ENCODE peak calls at places on chromosome 14, in seven cellular contexts. C is A549; X is K562; Y is CD8-positive, alpha-beta T cell; Z is mesenchymal stem cell; R is spleen; E is H1. L is an unnamed sample. For H3K4me1, the result is how much of the 10 kb centered on the place peaks cover.

GRCh38 chr14:105854600-105855245 is 328.3 kb downstream of the TMEM121 start:
- DNase-seq in R (peak), E (no peak), Z (no peak), C (no peak), X (no peak), Y (no peak), L (no peak)

GRCh38 chr14:32330356-32331226 is 1.5 kb downstream of the AKAP6 start:
- DNase-seq in Z (peak), X (peak), R (no peak), C (no peak), Y (no peak), E (no peak), L (no peak)

GRCh38 chr14:31926123-31926522 is 151.0 kb upstream of the ARHGAP5 start:
- DNase-seq in E (no peak), Y (no peak), R (no peak), C (peak), X (peak), Z (peak), L (peak)

GRCh38 chr14:105023791-105024480 is 3.1 kb upstream of the CDCA4 start:
- DNase-seq in Y (no peak), X (no peak), R (no peak), Z (peak), C (peak), E (no peak), L (peak)

GRCh38 chr14:71773900-71774481 is 158.2 kb upstream of the RGS6 start:
- DNase-seq in X (no peak), R (no peak), Y (no peak), E (no peak), C (no peak), Z (no peak), L (no peak)

GRCh38 chr14:90649096-90649495 is 167.1 kb downstream of the TTC7B start:
- DNase-seq in C (no peak), Z (no peak), R (no peak), E (no peak), X (no peak), Y (no peak), L (no peak)

GRCh38 chr14:100199240-100199860 is 39.6 kb upstream of the YY1 start:
- DNase-seq in Y (no peak), C (no peak), R (no peak), X (no peak), Z (no peak), E (no peak), L (no peak)

GRCh38 chr14:61911534-61911933 is 149.3 kb downstream of the SNAPC1 start:
- DNase-seq in Y (no peak), E (no peak), R (peak), X (no peak), Z (no peak), C (no peak), L (no peak)

GRCh38 chr14:75340921-75341320 is 62.3 kb downstream of the FOS start:
- DNase-seq in R (peak), C (no peak), X (no peak), E (no peak), Y (no peak), Z (peak), L (no peak)

GRCh38 chr14:22849212-22849819 is 12.9 kb downstream of the MMP14 start:
- DNase-seq in R (no peak), C (no peak), X (no peak), Y (no peak), E (no peak), Z (peak), L (no peak)

GRCh38 chr14:22545842-22546721 is 42.9 kb downstream of the DAD1 start:
- DNase-seq in Z (peak), C (no peak), Y (no peak), E (no peak), X (no peak), R (no peak), L (no peak)

GRCh38 chr14:100374891-100375272 is 51.7 kb downstream of the SLC25A47 start:
- DNase-seq in E (no peak), R (no peak), C (no peak), X (peak), Y (no peak), Z (no peak), L (no peak)

GRCh38 chr14:60328588-60328987 is 79.6 kb downstream of the PPM1A start:
- DNase-seq in E (no peak), C (no peak), R (no peak), X (no peak), Y (no peak), Z (no peak), L (no peak)

GRCh38 chr14:92647499-92648279 is 100.7 kb downstream of the LGMN start:
- DNase-seq in C (no peak), Z (peak), Y (no peak), X (no peak), R (peak), E (no peak), L (no peak)

GRCh38 chr14:61578745-61579144 is 116.6 kb upstream of the HIF1A start:
- DNase-seq in R (no peak), C (no peak), X (no peak), Z (peak), Y (no peak), E (no peak), L (no peak)

GRCh38 chr14:95828649-95829265 is 47.9 kb upstream of the TUNAR start:
- DNase-seq in R (no peak), Z (no peak), C (no peak), X (no peak), Y (no peak), E (no peak), L (no peak)

GRCh38 chr14:80387563-80387981 is 176.3 kb upstream of the DIO2 start:
- DNase-seq in X (no peak), Y (no peak), E (no peak), Z (no peak), R (no peak), C (no peak), L (no peak)

GRCh38 chr14:99518441-99519346 is 37.5 kb downstream of the CCNK start:
- DNase-seq in E (no peak), Y (peak), Z (peak), X (peak), C (peak), R (peak), L (peak)

GRCh38 chr14:29348504-29348903 is 579.1 kb downstream of the PRKD1 start:
- DNase-seq in E (no peak), R (no peak), Z (no peak), C (no peak), X (no peak), Y (no peak), L (no peak)

GRCh38 chr14:72616294-72616693 is 277.6 kb downstream of the DPF3 start:
- DNase-seq in E (no peak), Y (no peak), C (no peak), R (no peak), Z (peak), X (no peak), L (no peak)

GRCh38 chr14:95507174-95507573 is 9.3 kb downstream of the SYNE3 start:
- DNase-seq in E (no peak), Y (no peak), X (peak), Z (peak), C (no peak), R (peak), L (no peak)

GRCh38 chr14:61671086-61671485 is 24.2 kb upstream of the HIF1A start:
- DNase-seq in E (no peak), Y (no peak), R (no peak), C (no peak), X (no peak), Z (no peak), L (no peak)

GRCh38 chr14:104283197-104284106 is 145.1 kb downstream of the KIF26A start:
- DNase-seq in Y (no peak), R (peak), C (no peak), X (no peak), Z (no peak), E (no peak), L (no peak)

GRCh38 chr14:96965885-96966595 is 168.9 kb downstream of the VRK1 start:
- DNase-seq in R (no peak), E (no peak), Z (no peak), X (no peak), Y (no peak), C (no peak), L (no peak)

GRCh38 chr14:30751646-30752416 is 122.5 kb upstream of the COCH start:
- DNase-seq in E (no peak), C (peak), Z (no peak), Y (no peak), R (no peak), X (no peak), L (no peak)

GRCh38 chr14:77265187-77265515 is 5.9 kb downstream of the NGB start:
- DNase-seq in Z (no peak), R (peak), C (no peak), X (no peak), E (no peak), Y (no peak), L (no peak)

GRCh38 chr14:56412453-56413434 is 166.9 kb upstream of the TMEM260 start:
- DNase-seq in C (no peak), R (no peak), Y (no peak), Z (no peak), X (no peak), E (no peak), L (no peak)

GRCh38 chr14:100275214-100275613 is 31.0 kb downstream of the SLC25A29 start:
- DNase-seq in C (no peak), X (no peak), R (no peak), E (no peak), Y (no peak), Z (peak), L (no peak)

GRCh38 chr14:100421756-100422470 is 98.8 kb downstream of the SLC25A47 start:
- DNase-seq in Y (no peak), Z (no peak), X (no peak), R (peak), E (no peak), C (no peak), L (no peak)

GRCh38 chr14:72892103-72892878 is 1.6 kb downstream of the DPF3 start:
- DNase-seq in X (peak), C (no peak), Y (no peak), E (no peak), R (no peak), Z (peak), L (no peak)

GRCh38 chr14:74512431-74512830 is 18.9 kb downstream of the ISCA2 start:
- DNase-seq in X (no peak), C (no peak), Z (no peak), Y (no peak), R (peak), E (no peak), L (no peak)

GRCh38 chr14:20400965-20401593 is 12.2 kb downstream of the TEP1 start:
- DNase-seq in X (no peak), C (peak), R (no peak), E (no peak), Z (no peak), Y (no peak), L (peak)

GRCh38 chr14:73492661-73493060 is 1.9 kb downstream of the RIOX1 start:
- DNase-seq in R (no peak), Z (no peak), X (peak), Y (no peak), E (no peak), C (no peak), L (no peak)

GRCh38 chr14:94051115-94051514 is 25.0 kb downstream of the OTUB2 start:
- DNase-seq in Z (peak), E (no peak), X (peak), C (peak), Y (no peak), R (peak), L (no peak)

GRCh38 chr14:29603721-29604120 is 323.9 kb downstream of the PRKD1 start:
- DNase-seq in C (no peak), Z (no peak), R (no peak), E (no peak), Y (no peak), X (no peak), L (no peak)

GRCh38 chr14:51652168-51653095 is 722 bp downstream of the FRMD6 start:
- DNase-seq in Y (no peak), R (peak), X (no peak), Z (no peak), C (no peak), E (no peak), L (no peak)
- H3K4me1 ChIP-seq in Y (under half), R (under half), X (under half), Z (under half), C (under half), E (under half), L (under half)

GRCh38 chr14:102854397-102854703 is 68.1 kb upstream of the AMN start:
- DNase-seq in Z (no peak), Y (no peak), R (no peak), C (no peak), E (no peak), X (no peak), L (no peak)
- H3K4me1 ChIP-seq in Z (under half), Y (under half), R (under half), C (under half), E (under half), X (under half), L (under half)

GRCh38 chr14:67459336-67459735 is 29.2 kb downstream of the TMEM229B start:
- DNase-seq in C (no peak), Y (no peak), R (no peak), Z (no peak), X (no peak), E (no peak), L (no peak)

GRCh38 chr14:67453575-67454300 is 34.8 kb downstream of the TMEM229B start:
- DNase-seq in Z (no peak), X (no peak), R (no peak), E (no peak), C (no peak), Y (no peak), L (no peak)

GRCh38 chr14:67456732-67457131 is 31.8 kb downstream of the TMEM229B start:
- DNase-seq in E (no peak), C (no peak), R (no peak), Z (no peak), Y (no peak), X (no peak), L (no peak)

GRCh38 chr14:67461341-67461985 is 27.1 kb downstream of the TMEM229B start:
- DNase-seq in X (no peak), Y (no peak), R (no peak), C (no peak), E (no peak), Z (peak), L (no peak)

DNA sequence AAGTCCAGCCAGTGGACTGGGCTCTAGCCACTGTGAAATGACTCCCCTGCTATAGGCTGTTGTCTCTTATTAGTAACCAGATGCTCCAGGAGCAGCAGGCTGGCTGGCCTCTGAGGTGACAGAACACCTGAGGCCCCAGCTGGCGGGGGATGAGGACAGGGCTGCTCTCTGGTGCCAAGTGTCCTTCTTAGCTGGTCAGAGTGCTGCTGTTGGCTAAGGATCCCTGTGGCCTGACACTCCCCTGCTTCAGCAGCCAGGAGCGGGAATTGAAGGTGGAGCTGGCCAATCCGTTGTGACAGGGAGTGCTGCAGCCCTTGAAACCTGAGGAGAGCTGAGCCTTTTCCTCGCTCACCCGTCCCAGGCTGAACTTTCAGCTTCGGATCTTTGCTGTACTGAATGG is 30.7 kb downstream of the TMEM229B start:
- DNase-seq in E (peak), R (no peak), Z (no peak), X (no peak), C (no peak), Y (no peak), L (no peak)
- H3K4me1 ChIP-seq in E (under half), R (under half), Z (under half), X (under half), C (under half), Y (under half), L (under half)

GRCh38 chr14:89377544-89377943 is 39.5 kb downstream of the FOXN3 start:
- DNase-seq in Z (no peak), C (no peak), E (no peak), Y (no peak), R (no peak), X (no peak), L (no peak)

GRCh38 chr14:89373185-89373584 is 43.8 kb downstream of the FOXN3 start:
- DNase-seq in X (no peak), C (no peak), Y (no peak), E (no peak), R (no peak), Z (no peak), L (no peak)

GRCh38 chr14:89378119-89378518 is 38.9 kb downstream of the FOXN3 start:
- DNase-seq in Y (no peak), R (no peak), Z (peak), E (no peak), X (no peak), C (peak), L (no peak)

GRCh38 chr14:89372156-89372555 is 44.9 kb downstream of the FOXN3 start:
- DNase-seq in X (no peak), E (no peak), R (no peak), Z (no peak), Y (no peak), C (no peak), L (no peak)

GRCh38 chr14:89374908-89375307 is 42.1 kb downstream of the FOXN3 start:
- DNase-seq in E (no peak), Z (no peak), R (no peak), X (no peak), C (no peak), Y (no peak), L (no peak)
- H3K4me1 ChIP-seq in E (under half), Z (under half), R (half or more), X (under half), C (under half), Y (under half), L (under half)

DNA sequence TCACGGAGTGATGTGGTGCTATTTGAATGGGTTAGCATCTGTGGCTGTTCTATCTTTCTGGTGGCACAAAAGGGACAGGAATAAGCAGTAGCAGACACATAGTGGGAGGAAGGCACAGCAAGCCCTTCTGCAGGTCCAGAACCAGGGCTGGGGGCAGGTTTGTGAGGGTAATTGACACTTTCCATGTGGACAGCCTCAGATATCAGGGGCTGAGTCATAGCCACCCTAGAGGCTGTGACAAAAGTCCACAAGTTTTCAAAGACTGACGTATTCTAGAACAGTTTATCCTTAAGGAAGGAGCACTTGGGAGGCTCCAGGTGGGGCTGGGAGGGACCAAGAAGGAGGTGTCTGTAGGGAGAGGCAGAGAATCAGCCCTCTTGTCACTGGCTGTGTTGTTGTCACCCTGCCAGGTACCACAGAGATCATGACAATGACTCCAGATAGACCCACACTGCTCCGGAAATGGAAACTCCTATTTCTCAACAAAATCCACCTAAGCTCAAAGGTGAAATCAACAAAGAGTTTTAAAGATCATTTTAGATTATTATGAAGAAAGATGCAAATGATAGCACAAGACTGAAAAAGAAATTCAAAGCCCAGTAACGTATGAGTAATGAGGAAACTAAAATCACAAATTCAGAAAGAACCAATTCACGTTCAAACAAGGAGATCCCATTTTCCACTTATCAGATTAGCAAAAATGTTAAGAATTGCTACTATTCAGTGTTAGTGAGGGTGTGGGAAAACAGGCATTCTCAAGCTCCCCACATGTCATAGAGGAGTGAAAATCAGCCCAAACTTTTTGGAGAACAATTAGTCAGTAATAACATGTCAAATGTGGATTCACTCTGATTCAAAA is 48.3 kb downstream of the NFKBIA start:
- DNase-seq in Z (peak), X (peak), Y (no peak), C (peak), E (no peak), R (no peak), L (peak)
- H3K4me1 ChIP-seq in Z (under half), X (under half), Y (under half), C (under half), E (under half), R (under half), L (under half)

GRCh38 chr14:50064993-50065392 is 51.4 kb downstream of the VCPKMT start:
- DNase-seq in C (no peak), R (peak), Y (peak), E (no peak), X (no peak), Z (peak), L (no peak)
- H3K4me1 ChIP-seq in C (under half), R (half or more), Y (half or more), E (under half), X (under half), Z (under half), L (half or more)

GRCh38 chr14:64756712-64757111 is 52.5 kb downstream of the PLEKHG3 start:
- DNase-seq in E (no peak), R (peak), X (no peak), Z (no peak), C (no peak), Y (no peak), L (no peak)
- H3K4me1 ChIP-seq in E (under half), R (half or more), X (under half), Z (under half), C (half or more), Y (under half), L (under half)

DNA sequence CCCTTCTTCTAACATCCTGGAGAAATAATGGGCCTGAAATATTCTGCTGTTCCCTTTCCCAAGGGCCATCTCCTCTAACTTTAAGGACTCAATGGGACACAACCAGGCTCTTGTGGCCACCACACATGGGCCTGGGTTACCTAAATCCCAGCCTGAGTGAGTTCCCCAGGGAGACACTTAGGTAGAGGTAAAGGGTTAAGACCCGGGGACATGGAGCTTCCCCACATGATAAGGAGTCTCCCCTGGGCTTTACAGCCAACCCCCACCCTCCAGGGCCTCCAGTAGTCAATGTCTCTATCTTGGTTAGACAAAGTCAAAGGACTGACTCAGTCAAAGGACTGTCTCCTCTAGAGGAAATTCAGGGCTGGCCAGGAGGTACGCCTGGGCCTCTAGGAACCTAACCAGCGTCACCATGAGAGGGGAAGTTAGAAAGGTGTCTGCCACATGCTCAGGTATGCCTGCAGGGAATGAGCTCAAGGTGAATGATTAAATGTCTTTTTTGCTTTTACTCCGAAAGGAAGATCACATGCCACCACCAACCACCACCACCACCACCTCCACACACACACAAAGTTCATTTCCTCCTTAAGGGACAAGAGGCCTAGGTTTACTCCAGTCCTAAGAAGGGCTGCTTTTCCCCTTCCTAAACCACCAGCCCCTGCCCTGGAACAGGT is 6.9 kb downstream of the ZFP36L1 start:
- DNase-seq in X (peak), C (peak), Y (no peak), Z (peak), R (peak), E (no peak), L (no peak)
- H3K4me1 ChIP-seq in X (under half), C (half or more), Y (half or more), Z (under half), R (half or more), E (under half), L (half or more)